ENCODE peak calls at places on chromosomes 11 and 22, in ten cellular contexts. One of them, this sample, is unnamed.

GRCh38 chr11:3219281-3219892 is 774 bp upstream of the MRGPRG start:
- DNase-seq in stimulated activated CD4-positive, alpha-beta T cell treated with anti-CD3 and anti-CD28 coated beads, Interleukin-2, amount 100 ng/mL, for 48 hours: no peak
- DNase-seq in GM12865: no peak
- DNase-seq in coronary artery: peak; percentile 69
- DNase-seq in progenitor cell of endocrine pancreas: no peak
- DNase-seq in NCI-H1048: no peak
- DNase-seq in HT-29: no peak
- DNase-seq in fibroblast of mammary gland: no peak
- DNase-seq in iPS DF 6.9: no peak
- DNase-seq in astrocyte of the spinal cord: no peak
- DNase-seq in this sample: no peak

GRCh38 chr11:469684-470667 is 19.9 kb downstream of the PTDSS2 start:
- DNase-seq in NCI-H1048: no peak
- DNase-seq in iPS DF 6.9: no peak
- DNase-seq in fibroblast of mammary gland: peak; percentile 82
- DNase-seq in astrocyte of the spinal cord: peak; percentile 52
- DNase-seq in stimulated activated CD4-positive, alpha-beta T cell treated with anti-CD3 and anti-CD28 coated beads, Interleukin-2, amount 100 ng/mL, for 48 hours: no peak
- DNase-seq in HT-29: peak; percentile 75
- DNase-seq in GM12865: no peak
- DNase-seq in coronary artery: no peak
- DNase-seq in progenitor cell of endocrine pancreas: no peak
- DNase-seq in this sample: no peak

GRCh38 chr22:37303821-37304274 is 21.5 kb downstream of the CYTH4 start:
- DNase-seq in HT-29: no peak
- DNase-seq in fibroblast of mammary gland: peak; percentile 94
- DNase-seq in astrocyte of the spinal cord: peak; percentile 88
- DNase-seq in GM12865: no peak
- DNase-seq in iPS DF 6.9: no peak
- DNase-seq in NCI-H1048: no peak
- DNase-seq in coronary artery: no peak
- DNase-seq in stimulated activated CD4-positive, alpha-beta T cell treated with anti-CD3 and anti-CD28 coated beads, Interleukin-2, amount 100 ng/mL, for 48 hours: peak; percentile 61
- DNase-seq in progenitor cell of endocrine pancreas: no peak
- DNase-seq in this sample: peak; percentile 43

GRCh38 chr11:67499808-67500793 is 5.1 kb downstream of the PITPNM1 start:
- DNase-seq in NCI-H1048: no peak
- DNase-seq in fibroblast of mammary gland: no peak
- DNase-seq in stimulated activated CD4-positive, alpha-beta T cell treated with anti-CD3 and anti-CD28 coated beads, Interleukin-2, amount 100 ng/mL, for 48 hours: no peak
- DNase-seq in iPS DF 6.9: no peak
- DNase-seq in HT-29: no peak
- DNase-seq in progenitor cell of endocrine pancreas: no peak
- DNase-seq in coronary artery: no peak
- DNase-seq in astrocyte of the spinal cord: no peak
- DNase-seq in GM12865: no peak
- DNase-seq in this sample: no peak

GRCh38 chr22:32325811-32326237 is 31.8 kb upstream of the RFPL3 start:
- DNase-seq in NCI-H1048: no peak
- DNase-seq in astrocyte of the spinal cord: no peak
- DNase-seq in iPS DF 6.9: no peak
- DNase-seq in HT-29: no peak
- DNase-seq in stimulated activated CD4-positive, alpha-beta T cell treated with anti-CD3 and anti-CD28 coated beads, Interleukin-2, amount 100 ng/mL, for 48 hours: no peak
- DNase-seq in coronary artery: peak; percentile 29
- DNase-seq in progenitor cell of endocrine pancreas: no peak
- DNase-seq in GM12865: no peak
- DNase-seq in fibroblast of mammary gland: no peak
- DNase-seq in this sample: no peak

GRCh38 chr11:64627371-64627770 is 36.4 kb downstream of the SLC22A12 start:
- DNase-seq in NCI-H1048: no peak
- DNase-seq in iPS DF 6.9: no peak
- DNase-seq in progenitor cell of endocrine pancreas: no peak
- DNase-seq in GM12865: no peak
- DNase-seq in coronary artery: no peak
- DNase-seq in HT-29: no peak
- DNase-seq in fibroblast of mammary gland: no peak
- DNase-seq in astrocyte of the spinal cord: no peak
- DNase-seq in stimulated activated CD4-positive, alpha-beta T cell treated with anti-CD3 and anti-CD28 coated beads, Interleukin-2, amount 100 ng/mL, for 48 hours: no peak
- DNase-seq in this sample: no peak

GRCh38 chr22:42299586-42300285 is 29.3 kb upstream of the TCF20 start:
- DNase-seq in NCI-H1048: no peak
- DNase-seq in astrocyte of the spinal cord: no peak
- DNase-seq in stimulated activated CD4-positive, alpha-beta T cell treated with anti-CD3 and anti-CD28 coated beads, Interleukin-2, amount 100 ng/mL, for 48 hours: no peak
- DNase-seq in GM12865: peak; percentile 51
- DNase-seq in fibroblast of mammary gland: no peak
- DNase-seq in coronary artery: no peak
- DNase-seq in iPS DF 6.9: no peak
- DNase-seq in HT-29: no peak
- DNase-seq in progenitor cell of endocrine pancreas: no peak
- DNase-seq in this sample: no peak

GRCh38 chr22:38829485-38829884 is 14.3 kb downstream of the NPTXR start:
- DNase-seq in GM12865: no peak
- DNase-seq in progenitor cell of endocrine pancreas: no peak
- DNase-seq in fibroblast of mammary gland: no peak
- DNase-seq in astrocyte of the spinal cord: no peak
- DNase-seq in NCI-H1048: no peak
- DNase-seq in stimulated activated CD4-positive, alpha-beta T cell treated with anti-CD3 and anti-CD28 coated beads, Interleukin-2, amount 100 ng/mL, for 48 hours: no peak
- DNase-seq in iPS DF 6.9: no peak
- DNase-seq in HT-29: no peak
- DNase-seq in coronary artery: no peak
- DNase-seq in this sample: no peak

GRCh38 chr11:95363710-95364109 is 132.7 kb upstream of the SESN3 start:
- DNase-seq in HT-29: no peak
- DNase-seq in fibroblast of mammary gland: no peak
- DNase-seq in GM12865: no peak
- DNase-seq in NCI-H1048: no peak
- DNase-seq in astrocyte of the spinal cord: no peak
- DNase-seq in progenitor cell of endocrine pancreas: no peak
- DNase-seq in iPS DF 6.9: no peak
- DNase-seq in stimulated activated CD4-positive, alpha-beta T cell treated with anti-CD3 and anti-CD28 coated beads, Interleukin-2, amount 100 ng/mL, for 48 hours: no peak
- DNase-seq in coronary artery: no peak
- DNase-seq in this sample: no peak

GRCh38 chr11:57008373-57008772 is 19.7 kb downstream of the OR5AK2 start:
- DNase-seq in progenitor cell of endocrine pancreas: no peak
- DNase-seq in stimulated activated CD4-positive, alpha-beta T cell treated with anti-CD3 and anti-CD28 coated beads, Interleukin-2, amount 100 ng/mL, for 48 hours: no peak
- DNase-seq in GM12865: no peak
- DNase-seq in astrocyte of the spinal cord: no peak
- DNase-seq in iPS DF 6.9: no peak
- DNase-seq in fibroblast of mammary gland: no peak
- DNase-seq in coronary artery: no peak
- DNase-seq in HT-29: no peak
- DNase-seq in NCI-H1048: no peak
- DNase-seq in this sample: no peak

GRCh38 chr22:25232301-25232700 is 12.9 kb downstream of the CRYBB2 start:
- DNase-seq in astrocyte of the spinal cord: no peak
- DNase-seq in HT-29: no peak
- DNase-seq in fibroblast of mammary gland: peak; percentile 28
- DNase-seq in coronary artery: no peak
- DNase-seq in NCI-H1048: no peak
- DNase-seq in iPS DF 6.9: no peak
- DNase-seq in stimulated activated CD4-positive, alpha-beta T cell treated with anti-CD3 and anti-CD28 coated beads, Interleukin-2, amount 100 ng/mL, for 48 hours: no peak
- DNase-seq in GM12865: no peak
- DNase-seq in progenitor cell of endocrine pancreas: no peak
- DNase-seq in this sample: no peak

GRCh38 chr11:1005913-1006312 is 30.6 kb downstream of the MUC6 start:
- DNase-seq in coronary artery: no peak
- DNase-seq in HT-29: no peak
- DNase-seq in stimulated activated CD4-positive, alpha-beta T cell treated with anti-CD3 and anti-CD28 coated beads, Interleukin-2, amount 100 ng/mL, for 48 hours: no peak
- DNase-seq in iPS DF 6.9: no peak
- DNase-seq in astrocyte of the spinal cord: no peak
- DNase-seq in fibroblast of mammary gland: peak; percentile 20
- DNase-seq in NCI-H1048: no peak
- DNase-seq in progenitor cell of endocrine pancreas: no peak
- DNase-seq in GM12865: no peak
- DNase-seq in this sample: no peak

GRCh38 chr11:23217072-23217471 is 356.8 kb upstream of the CCDC179 start:
- DNase-seq in GM12865: no peak
- DNase-seq in fibroblast of mammary gland: no peak
- DNase-seq in stimulated activated CD4-positive, alpha-beta T cell treated with anti-CD3 and anti-CD28 coated beads, Interleukin-2, amount 100 ng/mL, for 48 hours: no peak
- DNase-seq in iPS DF 6.9: no peak
- DNase-seq in coronary artery: no peak
- DNase-seq in HT-29: no peak
- DNase-seq in progenitor cell of endocrine pancreas: no peak
- DNase-seq in NCI-H1048: no peak
- DNase-seq in astrocyte of the spinal cord: no peak
- DNase-seq in this sample: no peak

GRCh38 chr11:61718613-61719302 is 33.7 kb upstream of the MYRF start:
- DNase-seq in GM12865: no peak
- DNase-seq in NCI-H1048: no peak
- DNase-seq in stimulated activated CD4-positive, alpha-beta T cell treated with anti-CD3 and anti-CD28 coated beads, Interleukin-2, amount 100 ng/mL, for 48 hours: no peak
- DNase-seq in astrocyte of the spinal cord: peak; percentile 64
- DNase-seq in fibroblast of mammary gland: peak; percentile 51
- DNase-seq in iPS DF 6.9: no peak
- DNase-seq in coronary artery: no peak
- DNase-seq in progenitor cell of endocrine pancreas: peak; percentile 25
- DNase-seq in HT-29: no peak
- DNase-seq in this sample: no peak

GRCh38 chr22:41650229-41650628 is 29.1 kb downstream of the XRCC6 start:
- DNase-seq in HT-29: no peak
- DNase-seq in GM12865: no peak
- DNase-seq in progenitor cell of endocrine pancreas: no peak
- DNase-seq in stimulated activated CD4-positive, alpha-beta T cell treated with anti-CD3 and anti-CD28 coated beads, Interleukin-2, amount 100 ng/mL, for 48 hours: no peak
- DNase-seq in astrocyte of the spinal cord: no peak
- DNase-seq in fibroblast of mammary gland: no peak
- DNase-seq in NCI-H1048: no peak
- DNase-seq in coronary artery: no peak
- DNase-seq in iPS DF 6.9: no peak
- DNase-seq in this sample: no peak

GRCh38 chr11:26841818-26842457 is 120.1 kb upstream of the SLC5A12 start:
- DNase-seq in progenitor cell of endocrine pancreas: no peak
- DNase-seq in NCI-H1048: no peak
- DNase-seq in coronary artery: no peak
- DNase-seq in astrocyte of the spinal cord: peak; percentile 72
- DNase-seq in iPS DF 6.9: no peak
- DNase-seq in stimulated activated CD4-positive, alpha-beta T cell treated with anti-CD3 and anti-CD28 coated beads, Interleukin-2, amount 100 ng/mL, for 48 hours: no peak
- DNase-seq in HT-29: no peak
- DNase-seq in fibroblast of mammary gland: peak; percentile 76
- DNase-seq in GM12865: no peak
- DNase-seq in this sample: no peak

GRCh38 chr11:66112041-66112491 is 42.0 kb downstream of the PACS1 start:
- DNase-seq in HT-29: no peak
- DNase-seq in fibroblast of mammary gland: no peak
- DNase-seq in stimulated activated CD4-positive, alpha-beta T cell treated with anti-CD3 and anti-CD28 coated beads, Interleukin-2, amount 100 ng/mL, for 48 hours: no peak
- DNase-seq in coronary artery: no peak
- DNase-seq in iPS DF 6.9: no peak
- DNase-seq in NCI-H1048: no peak
- DNase-seq in astrocyte of the spinal cord: no peak
- DNase-seq in GM12865: peak; percentile 24
- DNase-seq in progenitor cell of endocrine pancreas: no peak
- DNase-seq in this sample: no peak

GRCh38 chr11:94007906-94008305 is 13.2 kb upstream of the HEPHL1 start:
- DNase-seq in progenitor cell of endocrine pancreas: no peak
- DNase-seq in coronary artery: no peak
- DNase-seq in NCI-H1048: no peak
- DNase-seq in GM12865: no peak
- DNase-seq in astrocyte of the spinal cord: no peak
- DNase-seq in fibroblast of mammary gland: no peak
- DNase-seq in iPS DF 6.9: no peak
- DNase-seq in HT-29: no peak
- DNase-seq in stimulated activated CD4-positive, alpha-beta T cell treated with anti-CD3 and anti-CD28 coated beads, Interleukin-2, amount 100 ng/mL, for 48 hours: no peak
- DNase-seq in this sample: no peak

GRCh38 chr11:86592659-86593451 is 79.6 kb downstream of the ME3 start:
- DNase-seq in iPS DF 6.9: no peak
- DNase-seq in progenitor cell of endocrine pancreas: no peak
- DNase-seq in fibroblast of mammary gland: peak; percentile 90
- DNase-seq in astrocyte of the spinal cord: peak; percentile 88
- DNase-seq in stimulated activated CD4-positive, alpha-beta T cell treated with anti-CD3 and anti-CD28 coated beads, Interleukin-2, amount 100 ng/mL, for 48 hours: peak; percentile 90
- DNase-seq in coronary artery: no peak
- DNase-seq in HT-29: peak; percentile 99
- DNase-seq in NCI-H1048: peak; percentile 48
- DNase-seq in GM12865: peak; percentile 95
- DNase-seq in this sample: peak; percentile 70

GRCh38 chr11:128515766-128516466 is 71.4 kb downstream of the ETS1 start:
- DNase-seq in coronary artery: no peak
- DNase-seq in fibroblast of mammary gland: peak; percentile 14
- DNase-seq in iPS DF 6.9: no peak
- DNase-seq in HT-29: no peak
- DNase-seq in NCI-H1048: no peak
- DNase-seq in GM12865: no peak
- DNase-seq in astrocyte of the spinal cord: no peak
- DNase-seq in stimulated activated CD4-positive, alpha-beta T cell treated with anti-CD3 and anti-CD28 coated beads, Interleukin-2, amount 100 ng/mL, for 48 hours: no peak
- DNase-seq in progenitor cell of endocrine pancreas: no peak
- DNase-seq in this sample: no peak

GRCh38 chr22:38623357-38623756 is 32.8 kb downstream of the FAM227A start:
- DNase-seq in HT-29: no peak
- DNase-seq in iPS DF 6.9: no peak
- DNase-seq in astrocyte of the spinal cord: no peak
- DNase-seq in stimulated activated CD4-positive, alpha-beta T cell treated with anti-CD3 and anti-CD28 coated beads, Interleukin-2, amount 100 ng/mL, for 48 hours: no peak
- DNase-seq in fibroblast of mammary gland: no peak
- DNase-seq in GM12865: no peak
- DNase-seq in coronary artery: no peak
- DNase-seq in NCI-H1048: no peak
- DNase-seq in progenitor cell of endocrine pancreas: no peak
- DNase-seq in this sample: no peak

GRCh38 chr11:119964136-119965025 is 173.5 kb downstream of the TRIM29 start:
- DNase-seq in GM12865: no peak
- DNase-seq in fibroblast of mammary gland: no peak
- DNase-seq in HT-29: no peak
- DNase-seq in astrocyte of the spinal cord: no peak
- DNase-seq in stimulated activated CD4-positive, alpha-beta T cell treated with anti-CD3 and anti-CD28 coated beads, Interleukin-2, amount 100 ng/mL, for 48 hours: no peak
- DNase-seq in NCI-H1048: no peak
- DNase-seq in iPS DF 6.9: peak; percentile 52
- DNase-seq in coronary artery: no peak
- DNase-seq in progenitor cell of endocrine pancreas: no peak
- DNase-seq in this sample: no peak

GRCh38 chr22:29879738-29880137 is 3.2 kb upstream of the MTMR3 start:
- DNase-seq in GM12865: peak; percentile 37
- DNase-seq in progenitor cell of endocrine pancreas: no peak
- DNase-seq in NCI-H1048: no peak
- DNase-seq in astrocyte of the spinal cord: no peak
- DNase-seq in HT-29: peak; percentile 15
- DNase-seq in coronary artery: no peak
- DNase-seq in iPS DF 6.9: no peak
- DNase-seq in fibroblast of mammary gland: peak; percentile 28
- DNase-seq in stimulated activated CD4-positive, alpha-beta T cell treated with anti-CD3 and anti-CD28 coated beads, Interleukin-2, amount 100 ng/mL, for 48 hours: no peak
- DNase-seq in this sample: no peak

GRCh38 chr11:70142171-70142875 is 60.8 kb upstream of the FADD start:
- DNase-seq in astrocyte of the spinal cord: no peak
- DNase-seq in iPS DF 6.9: no peak
- DNase-seq in stimulated activated CD4-positive, alpha-beta T cell treated with anti-CD3 and anti-CD28 coated beads, Interleukin-2, amount 100 ng/mL, for 48 hours: no peak
- DNase-seq in NCI-H1048: no peak
- DNase-seq in HT-29: peak; percentile 41
- DNase-seq in GM12865: no peak
- DNase-seq in fibroblast of mammary gland: no peak
- DNase-seq in progenitor cell of endocrine pancreas: no peak
- DNase-seq in coronary artery: no peak
- DNase-seq in this sample: no peak

GRCh38 chr11:86438685-86439084 is 64.0 kb downstream of the CCDC81 start:
- DNase-seq in fibroblast of mammary gland: peak; percentile 85
- DNase-seq in HT-29: peak; percentile 18
- DNase-seq in iPS DF 6.9: no peak
- DNase-seq in GM12865: no peak
- DNase-seq in stimulated activated CD4-positive, alpha-beta T cell treated with anti-CD3 and anti-CD28 coated beads, Interleukin-2, amount 100 ng/mL, for 48 hours: no peak
- DNase-seq in coronary artery: no peak
- DNase-seq in astrocyte of the spinal cord: peak; percentile 60
- DNase-seq in NCI-H1048: no peak
- DNase-seq in progenitor cell of endocrine pancreas: no peak
- DNase-seq in this sample: no peak

GRCh38 chr22:30647536-30647935 is 12.0 kb downstream of the SLC35E4 start:
- DNase-seq in fibroblast of mammary gland: no peak
- DNase-seq in HT-29: no peak
- DNase-seq in stimulated activated CD4-positive, alpha-beta T cell treated with anti-CD3 and anti-CD28 coated beads, Interleukin-2, amount 100 ng/mL, for 48 hours: no peak
- DNase-seq in coronary artery: no peak
- DNase-seq in iPS DF 6.9: no peak
- DNase-seq in GM12865: no peak
- DNase-seq in astrocyte of the spinal cord: no peak
- DNase-seq in NCI-H1048: no peak
- DNase-seq in progenitor cell of endocrine pancreas: no peak
- DNase-seq in this sample: no peak

GRCh38 chr11:114340311-114341131 is 44.3 kb downstream of the NNMT start:
- DNase-seq in HT-29: peak; percentile 74
- DNase-seq in coronary artery: no peak
- DNase-seq in NCI-H1048: no peak
- DNase-seq in fibroblast of mammary gland: peak; percentile 86
- DNase-seq in stimulated activated CD4-positive, alpha-beta T cell treated with anti-CD3 and anti-CD28 coated beads, Interleukin-2, amount 100 ng/mL, for 48 hours: no peak
- DNase-seq in GM12865: peak; percentile 57
- DNase-seq in iPS DF 6.9: peak; percentile 48
- DNase-seq in progenitor cell of endocrine pancreas: no peak
- DNase-seq in astrocyte of the spinal cord: peak; percentile 79
- DNase-seq in this sample: no peak

GRCh38 chr11:132589802-132590201 is 942.5 kb downstream of the OPCML start:
- DNase-seq in stimulated activated CD4-positive, alpha-beta T cell treated with anti-CD3 and anti-CD28 coated beads, Interleukin-2, amount 100 ng/mL, for 48 hours: no peak
- DNase-seq in iPS DF 6.9: no peak
- DNase-seq in NCI-H1048: no peak
- DNase-seq in astrocyte of the spinal cord: no peak
- DNase-seq in HT-29: no peak
- DNase-seq in progenitor cell of endocrine pancreas: no peak
- DNase-seq in coronary artery: no peak
- DNase-seq in GM12865: no peak
- DNase-seq in fibroblast of mammary gland: no peak
- DNase-seq in this sample: no peak

This sample was measured in activated naive CD8-positive, alpha-beta T cell treated with anti-CD3 and anti-CD28 coated beads, Interleukin-2, amount 50 U/mL, for 16 hours.